ENCODE peak calls at places on chromosomes 6 and 20, in seven cellular contexts. One of them, this sample, is unnamed.
A peak's percentile ranks its signal among the peaks of the same experiment; 100 is the strongest.

GRCh38 chr6:7505196-7505699 is 36.2 kb upstream of the DSP start:
- DNase-seq in sigmoid colon: no peak
- DNase-seq in ovary: no peak
- DNase-seq in right atrium auricular region: no peak
- DNase-seq in MM.1S: no peak
- DNase-seq in lower lobe of right lung: no peak
- DNase-seq in AG04450: no peak
- DNase-seq in this sample: no peak

GRCh38 chr20:58892932-58893224 is 40.4 kb downstream of the GNAS start:
- DNase-seq in sigmoid colon: no peak
- DNase-seq in ovary: no peak
- DNase-seq in right atrium auricular region: no peak
- DNase-seq in MM.1S: no peak
- DNase-seq in lower lobe of right lung: no peak
- DNase-seq in AG04450: no peak
- DNase-seq in this sample: no peak

GRCh38 chr6:161439093-161439492 is 165.2 kb upstream of the AGPAT4 start:
- DNase-seq in sigmoid colon: peak; percentile 76
- DNase-seq in ovary: peak; percentile 52
- DNase-seq in right atrium auricular region: peak; percentile 82
- DNase-seq in MM.1S: no peak
- DNase-seq in lower lobe of right lung: no peak
- DNase-seq in AG04450: peak; percentile 63
- DNase-seq in this sample: no peak

GRCh38 chr6:108798672-108799355 is 49.4 kb upstream of the ARMC2 start:
- DNase-seq in sigmoid colon: no peak
- DNase-seq in ovary: no peak
- DNase-seq in right atrium auricular region: no peak
- DNase-seq in MM.1S: peak; percentile 81
- DNase-seq in lower lobe of right lung: peak; percentile 59
- DNase-seq in AG04450: no peak
- DNase-seq in this sample: no peak

GRCh38 chr6:116764961-116765841 is at the start of gene FAM162B:
- DNase-seq in sigmoid colon: peak; percentile 67
- DNase-seq in ovary: peak; percentile 34
- DNase-seq in right atrium auricular region: no peak
- DNase-seq in MM.1S: no peak
- DNase-seq in lower lobe of right lung: peak; percentile 45
- DNase-seq in AG04450: no peak
- DNase-seq in this sample: no peak

GRCh38 chr6:152368761-152369624 is 268.2 kb downstream of the SYNE1 start:
- DNase-seq in sigmoid colon: peak; percentile 80
- DNase-seq in ovary: peak; percentile 69
- DNase-seq in right atrium auricular region: peak; percentile 64
- DNase-seq in MM.1S: no peak
- DNase-seq in lower lobe of right lung: no peak
- DNase-seq in AG04450: no peak
- DNase-seq in this sample: no peak

GRCh38 chr6:123899745-123900144 is 96.1 kb downstream of the NKAIN2 start:
- DNase-seq in sigmoid colon: no peak
- DNase-seq in ovary: no peak
- DNase-seq in right atrium auricular region: no peak
- DNase-seq in MM.1S: no peak
- DNase-seq in lower lobe of right lung: no peak
- DNase-seq in AG04450: no peak
- DNase-seq in this sample: no peak

GRCh38 chr6:132590362-132590761 is 821 bp upstream of the TAAR5 start:
- DNase-seq in sigmoid colon: no peak
- DNase-seq in ovary: no peak
- DNase-seq in right atrium auricular region: no peak
- DNase-seq in MM.1S: no peak
- DNase-seq in lower lobe of right lung: no peak
- DNase-seq in AG04450: no peak
- DNase-seq in this sample: no peak

GRCh38 chr20:35311822-35312221 is 19.6 kb upstream of the FAM83C start:
- DNase-seq in sigmoid colon: no peak
- DNase-seq in ovary: no peak
- DNase-seq in right atrium auricular region: no peak
- DNase-seq in MM.1S: no peak
- DNase-seq in lower lobe of right lung: no peak
- DNase-seq in AG04450: no peak
- DNase-seq in this sample: no peak

GRCh38 chr6:36929607-36930006 is 24.9 kb upstream of the PI16 start:
- DNase-seq in sigmoid colon: no peak
- DNase-seq in ovary: no peak
- DNase-seq in right atrium auricular region: no peak
- DNase-seq in MM.1S: no peak
- DNase-seq in lower lobe of right lung: no peak
- DNase-seq in AG04450: no peak
- DNase-seq in this sample: no peak

GRCh38 chr20:45611054-45611453 is 18.5 kb upstream of the WFDC10A start:
- DNase-seq in sigmoid colon: no peak
- DNase-seq in ovary: no peak
- DNase-seq in right atrium auricular region: no peak
- DNase-seq in MM.1S: no peak
- DNase-seq in lower lobe of right lung: no peak
- DNase-seq in AG04450: peak; percentile 13
- DNase-seq in this sample: no peak

GRCh38 chr6:5337573-5337972 is 76.3 kb downstream of the FARS2 start:
- DNase-seq in sigmoid colon: no peak
- DNase-seq in ovary: no peak
- DNase-seq in right atrium auricular region: no peak
- DNase-seq in MM.1S: no peak
- DNase-seq in lower lobe of right lung: no peak
- DNase-seq in AG04450: no peak
- DNase-seq in this sample: no peak

GRCh38 chr6:17278289-17279061 is 2.7 kb upstream of the RBM24 start:
- DNase-seq in sigmoid colon: no peak
- DNase-seq in ovary: no peak
- DNase-seq in right atrium auricular region: no peak
- DNase-seq in MM.1S: no peak
- DNase-seq in lower lobe of right lung: no peak
- DNase-seq in AG04450: peak; percentile 32
- DNase-seq in this sample: no peak

GRCh38 chr6:123380257-123380656 is 256.5 kb downstream of the TRDN start:
- DNase-seq in sigmoid colon: no peak
- DNase-seq in ovary: no peak
- DNase-seq in right atrium auricular region: no peak
- DNase-seq in MM.1S: peak; percentile 77
- DNase-seq in lower lobe of right lung: no peak
- DNase-seq in AG04450: no peak
- DNase-seq in this sample: peak; percentile 89

GRCh38 chr20:24935140-24935539 is 13.9 kb upstream of the CST7 start:
- DNase-seq in sigmoid colon: peak; percentile 35
- DNase-seq in ovary: no peak
- DNase-seq in right atrium auricular region: no peak
- DNase-seq in MM.1S: no peak
- DNase-seq in lower lobe of right lung: peak; percentile 6
- DNase-seq in AG04450: no peak
- DNase-seq in this sample: no peak

GRCh38 chr6:169939554-169940164 is 188.2 kb downstream of the ERMARD start:
- DNase-seq in sigmoid colon: no peak
- DNase-seq in ovary: no peak
- DNase-seq in right atrium auricular region: peak; percentile 43
- DNase-seq in MM.1S: no peak
- DNase-seq in lower lobe of right lung: no peak
- DNase-seq in AG04450: no peak
- DNase-seq in this sample: no peak

GRCh38 chr20:37920679-37921322 is 17.9 kb downstream of the VSTM2L start:
- DNase-seq in sigmoid colon: no peak
- DNase-seq in ovary: no peak
- DNase-seq in right atrium auricular region: no peak
- DNase-seq in MM.1S: no peak
- DNase-seq in lower lobe of right lung: no peak
- DNase-seq in AG04450: no peak
- DNase-seq in this sample: no peak

GRCh38 chr6:141957271-141957670 is 175.5 kb upstream of the GJE1 start:
- DNase-seq in sigmoid colon: no peak
- DNase-seq in ovary: no peak
- DNase-seq in right atrium auricular region: no peak
- DNase-seq in MM.1S: no peak
- DNase-seq in lower lobe of right lung: no peak
- DNase-seq in AG04450: no peak
- DNase-seq in this sample: no peak

GRCh38 chr6:39416728-39417127 is 94.2 kb upstream of the KCNK16 start:
- DNase-seq in sigmoid colon: no peak
- DNase-seq in ovary: no peak
- DNase-seq in right atrium auricular region: no peak
- DNase-seq in MM.1S: no peak
- DNase-seq in lower lobe of right lung: no peak
- DNase-seq in AG04450: no peak
- DNase-seq in this sample: peak; percentile 50

GRCh38 chr6:39419607-39420006 is 97.1 kb upstream of the KCNK16 start:
- DNase-seq in sigmoid colon: no peak
- DNase-seq in ovary: no peak
- DNase-seq in right atrium auricular region: no peak
- DNase-seq in MM.1S: no peak
- DNase-seq in lower lobe of right lung: no peak
- DNase-seq in AG04450: no peak
- DNase-seq in this sample: no peak

GRCh38 chr6:39416026-39416425 is 93.5 kb upstream of the KCNK16 start:
- DNase-seq in sigmoid colon: no peak
- DNase-seq in ovary: no peak
- DNase-seq in right atrium auricular region: no peak
- DNase-seq in MM.1S: no peak
- DNase-seq in lower lobe of right lung: no peak
- DNase-seq in AG04450: no peak
- DNase-seq in this sample: no peak

GRCh38 chr6:39415482-39415881 is 93.0 kb upstream of the KCNK16 start:
- DNase-seq in sigmoid colon: no peak
- DNase-seq in ovary: no peak
- DNase-seq in right atrium auricular region: no peak
- DNase-seq in MM.1S: no peak
- DNase-seq in lower lobe of right lung: no peak
- DNase-seq in AG04450: no peak
- DNase-seq in this sample: no peak

GRCh38 chr6:39417440-39417839 is 94.9 kb upstream of the KCNK16 start:
- DNase-seq in sigmoid colon: no peak
- DNase-seq in ovary: no peak
- DNase-seq in right atrium auricular region: no peak
- DNase-seq in MM.1S: peak; percentile 59
- DNase-seq in lower lobe of right lung: no peak
- DNase-seq in AG04450: no peak
- DNase-seq in this sample: no peak
- H3K27ac ChIP-seq in sigmoid colon: no peak overlapping the region
- H3K27ac ChIP-seq in ovary: no peak overlapping the region
- H3K27ac ChIP-seq in right atrium auricular region: no peak overlapping the region
- H3K27ac ChIP-seq in MM.1S: no peak overlapping the region
- H3K27ac ChIP-seq in lower lobe of right lung: no peak overlapping the region
- H3K27ac ChIP-seq in AG04450: no peak overlapping the region
- H3K27ac ChIP-seq in this sample: no peak overlapping the region

GRCh38 chr6:33577106-33577535 is 3.0 kb downstream of the BAK1 start:
- DNase-seq in sigmoid colon: peak; percentile 82
- DNase-seq in ovary: peak; percentile 44
- DNase-seq in right atrium auricular region: peak; percentile 68
- DNase-seq in MM.1S: no peak
- DNase-seq in lower lobe of right lung: peak; percentile 81
- DNase-seq in AG04450: no peak
- DNase-seq in this sample: no peak

GRCh38 chr6:33578164-33578563 is 1.9 kb downstream of the BAK1 start:
- DNase-seq in sigmoid colon: no peak
- DNase-seq in ovary: no peak
- DNase-seq in right atrium auricular region: no peak
- DNase-seq in MM.1S: no peak
- DNase-seq in lower lobe of right lung: no peak
- DNase-seq in AG04450: no peak
- DNase-seq in this sample: no peak

GRCh38 chr6:33577718-33578117 is 2.4 kb downstream of the BAK1 start:
- DNase-seq in sigmoid colon: no peak
- DNase-seq in ovary: no peak
- DNase-seq in right atrium auricular region: no peak
- DNase-seq in MM.1S: no peak
- DNase-seq in lower lobe of right lung: no peak
- DNase-seq in AG04450: no peak
- DNase-seq in this sample: no peak

GRCh38 chr6:33579828-33580714 is at the start of gene BAK1:
- DNase-seq in sigmoid colon: peak; percentile 97
- DNase-seq in ovary: peak; percentile 88
- DNase-seq in right atrium auricular region: peak; percentile 94
- DNase-seq in MM.1S: peak; percentile 89
- DNase-seq in lower lobe of right lung: peak; percentile 95
- DNase-seq in AG04450: peak; percentile 59
- DNase-seq in this sample: no peak

GRCh38 chr6:33578588-33579011 is 1.5 kb downstream of the BAK1 start:
- DNase-seq in sigmoid colon: no peak
- DNase-seq in ovary: peak; percentile 28
- DNase-seq in right atrium auricular region: no peak
- DNase-seq in MM.1S: peak; percentile 64
- DNase-seq in lower lobe of right lung: no peak
- DNase-seq in AG04450: no peak
- DNase-seq in this sample: no peak
- H3K27ac ChIP-seq in sigmoid colon: peak overlapping the region; percentile 87
- H3K27ac ChIP-seq in ovary: no peak overlapping the region
- H3K27ac ChIP-seq in right atrium auricular region: peak overlapping the region; percentile 17
- H3K27ac ChIP-seq in MM.1S: peak overlapping the region; percentile 77
- H3K27ac ChIP-seq in lower lobe of right lung: peak overlapping the region; percentile 89
- H3K27ac ChIP-seq in AG04450: no peak overlapping the region
- H3K27ac ChIP-seq in this sample: no peak overlapping the region

DNA sequence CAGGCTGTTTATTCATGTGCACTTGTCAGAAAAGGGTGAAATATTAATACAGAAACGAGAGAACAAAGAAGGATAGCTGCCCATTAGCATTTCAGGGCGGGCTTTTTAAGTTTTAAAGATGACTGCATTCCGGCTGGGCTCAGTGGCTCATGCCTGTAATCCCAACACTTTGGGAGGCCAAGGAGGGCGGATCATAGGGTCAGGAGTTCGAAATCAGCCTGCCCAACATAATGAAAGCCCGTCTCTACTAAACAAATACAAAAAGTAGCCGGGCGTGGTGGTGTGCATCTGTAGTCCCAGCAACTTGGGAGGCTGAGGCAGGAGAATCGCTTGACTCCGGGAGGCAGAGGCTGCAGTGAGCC is 130.5 kb downstream of the HFE start:
- DNase-seq in sigmoid colon: no peak
- DNase-seq in ovary: no peak
- DNase-seq in right atrium auricular region: no peak
- DNase-seq in MM.1S: peak; percentile 44
- DNase-seq in lower lobe of right lung: no peak
- DNase-seq in AG04450: no peak
- DNase-seq in this sample: no peak
- H3K27ac ChIP-seq in sigmoid colon: peak overlapping the region; percentile 94
- H3K27ac ChIP-seq in ovary: no peak overlapping the region
- H3K27ac ChIP-seq in right atrium auricular region: peak overlapping the region; percentile 95
- H3K27ac ChIP-seq in MM.1S: peak overlapping the region; percentile 95
- H3K27ac ChIP-seq in lower lobe of right lung: peak overlapping the region; percentile 90
- H3K27ac ChIP-seq in AG04450: peak overlapping the region; percentile 99
- H3K27ac ChIP-seq in this sample: peak overlapping the region; percentile 92

GRCh38 chr6:41705996-41706835 is 29.2 kb downstream of the TFEB start:
- DNase-seq in sigmoid colon: peak; percentile 93
- DNase-seq in ovary: peak; percentile 43
- DNase-seq in right atrium auricular region: peak; percentile 82
- DNase-seq in MM.1S: peak; percentile 56
- DNase-seq in lower lobe of right lung: peak; percentile 86
- DNase-seq in AG04450: no peak
- DNase-seq in this sample: no peak
- H3K27ac ChIP-seq in sigmoid colon: peak overlapping the region; percentile 89
- H3K27ac ChIP-seq in ovary: no peak overlapping the region
- H3K27ac ChIP-seq in right atrium auricular region: peak overlapping the region; percentile 87
- H3K27ac ChIP-seq in MM.1S: peak overlapping the region; percentile 55
- H3K27ac ChIP-seq in lower lobe of right lung: peak overlapping the region; percentile 73
- H3K27ac ChIP-seq in AG04450: peak overlapping the region; percentile 47
- H3K27ac ChIP-seq in this sample: no peak overlapping the region

GRCh38 chr20:50521709-50522674 is 11.8 kb downstream of the PTPN1 start:
- DNase-seq in sigmoid colon: no peak
- DNase-seq in ovary: no peak
- DNase-seq in right atrium auricular region: no peak
- DNase-seq in MM.1S: no peak
- DNase-seq in lower lobe of right lung: no peak
- DNase-seq in AG04450: no peak
- DNase-seq in this sample: no peak
- H3K27ac ChIP-seq in sigmoid colon: no peak overlapping the region
- H3K27ac ChIP-seq in ovary: no peak overlapping the region
- H3K27ac ChIP-seq in right atrium auricular region: no peak overlapping the region
- H3K27ac ChIP-seq in MM.1S: no peak overlapping the region
- H3K27ac ChIP-seq in lower lobe of right lung: no peak overlapping the region
- H3K27ac ChIP-seq in AG04450: no peak overlapping the region
- H3K27ac ChIP-seq in this sample: peak overlapping the region; percentile 94

This sample was measured in SK-N-MC.